ENCODE peak calls at places on chromosomes 1 and 21, in nine cellular contexts. E is neuronal stem cell, M is fibroblast of lung, F is PC-9, K is psoas muscle, D is lung, N is GM23248, Q is HCT116, V is DND-41. R is an unnamed sample.

GRCh38 chr1:230394134-230394533 is 32.0 kb downstream of the PGBD5 start:
- DNase-seq in E (no peak), M (no peak), F (no peak), K (no peak), D (no peak), N (no peak), Q (no peak), V (no peak), R (no peak)

GRCh38 chr21:36825683-36826082 is 126.8 kb downstream of the SIM2 start:
- DNase-seq in E (no peak), M (no peak), F (no peak), K (no peak), D (no peak), N (no peak), Q (no peak), V (no peak), R (no peak)

GRCh38 chr1:93631626-93632365 is 49.8 kb downstream of the BCAR3 start:
- DNase-seq in E (no peak), M (peak; percentile 42), F (peak; percentile 52), K (no peak), D (no peak), N (no peak), Q (no peak), V (no peak), R (no peak)

GRCh38 chr1:25692560-25692959 is 76.0 kb downstream of the MAN1C1 start:
- DNase-seq in E (no peak), M (no peak), F (no peak), K (no peak), D (no peak), N (no peak), Q (no peak), V (peak; percentile 33), R (no peak)

GRCh38 chr1:20376880-20377494 is 86.3 kb downstream of the VWA5B1 start:
- DNase-seq in E (peak; percentile 61), M (peak; percentile 41), F (no peak), K (peak; percentile 61), D (peak; percentile 44), N (peak; percentile 67), Q (peak; percentile 21), V (peak; percentile 49), R (peak; percentile 50)

GRCh38 chr1:157482717-157483116 is 69.6 kb downstream of the FCRL5 start:
- DNase-seq in E (no peak), M (no peak), F (no peak), K (no peak), D (no peak), N (no peak), Q (no peak), V (no peak), R (no peak)

GRCh38 chr1:92503926-92504750 is 17.4 kb upstream of the GFI1 start:
- DNase-seq in E (no peak), M (no peak), F (no peak), K (no peak), D (no peak), N (no peak), Q (no peak), V (peak; percentile 86), R (no peak)

GRCh38 chr1:9410737-9411297 is 118.1 kb downstream of the SPSB1 start:
- DNase-seq in E (no peak), M (peak; percentile 30), F (peak; percentile 39), K (no peak), D (no peak), N (peak; percentile 38), Q (peak; percentile 22), V (peak; percentile 52), R (peak; percentile 46)

GRCh38 chr1:157155658-157156057 is 17.5 kb upstream of the ETV3 start:
- DNase-seq in E (no peak), M (no peak), F (no peak), K (no peak), D (no peak), N (peak; percentile 36), Q (no peak), V (no peak), R (no peak)

GRCh38 chr1:240091614-240092300 is at the start of gene FMN2:
- DNase-seq in E (peak; percentile 67), M (no peak), F (no peak), K (no peak), D (no peak), N (peak; percentile 80), Q (no peak), V (no peak), R (no peak)

GRCh38 chr1:86750530-86750929 is 46.2 kb downstream of the SH3GLB1 start:
- DNase-seq in E (no peak), M (no peak), F (no peak), K (no peak), D (no peak), N (no peak), Q (no peak), V (no peak), R (no peak)

GRCh38 chr1:174623640-174624039 is 175.9 kb downstream of the GPR52 start:
- DNase-seq in E (no peak), M (no peak), F (no peak), K (no peak), D (no peak), N (no peak), Q (no peak), V (no peak), R (no peak)

GRCh38 chr1:159598196-159598595 is 10.6 kb downstream of the APCS start:
- DNase-seq in E (no peak), M (peak; percentile 8), F (peak; percentile 75), K (no peak), D (no peak), N (peak; percentile 80), Q (no peak), V (no peak), R (peak; percentile 93)

GRCh38 chr1:159600894-159601293 is 13.3 kb downstream of the APCS start:
- DNase-seq in E (no peak), M (no peak), F (no peak), K (no peak), D (no peak), N (no peak), Q (no peak), V (no peak), R (peak; percentile 53)

DNA sequence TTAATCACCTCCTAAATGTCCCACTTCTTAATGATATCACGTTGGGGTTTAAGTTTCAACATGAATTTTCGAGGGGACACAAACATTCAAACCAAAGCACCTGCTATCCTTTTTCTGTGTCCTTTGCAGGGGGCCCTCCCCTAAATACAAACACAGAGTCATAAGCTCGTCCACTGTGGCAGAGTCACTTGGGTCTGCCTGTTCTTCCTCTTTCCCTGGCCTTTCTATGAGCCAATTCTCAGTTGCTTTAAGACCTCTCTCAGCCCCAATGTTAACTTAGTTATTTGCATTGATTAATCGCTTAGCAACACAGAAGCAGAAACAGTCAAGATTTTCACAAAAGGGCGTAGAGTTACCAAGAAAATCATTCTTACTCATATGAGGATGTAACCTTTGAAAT is 14.9 kb downstream of the APCS start:
- DNase-seq in E (no peak), M (no peak), F (no peak), K (no peak), D (no peak), N (no peak), Q (no peak), V (no peak), R (no peak)
- H3K4me1 ChIP-seq in E (no peaks in the 10 kb centered on the region), M (no peaks in the 10 kb centered on the region), F (peaks cover 4% of the 10 kb centered on the region), K (no peaks in the 10 kb centered on the region), D (no peaks in the 10 kb centered on the region), N (peaks cover 15% of the 10 kb centered on the region), Q (no peaks in the 10 kb centered on the region), V (no peaks in the 10 kb centered on the region), R (peaks cover 38% of the 10 kb centered on the region)

GRCh38 chr1:28756846-28757245 is 20.1 kb downstream of the YTHDF2 start:
- DNase-seq in E (no peak), M (no peak), F (no peak), K (no peak), D (no peak), N (no peak), Q (no peak), V (no peak), R (no peak)

GRCh38 chr1:28758420-28758819 is 21.7 kb downstream of the YTHDF2 start:
- DNase-seq in E (no peak), M (no peak), F (no peak), K (no peak), D (no peak), N (no peak), Q (no peak), V (no peak), R (no peak)

GRCh38 chr1:28759257-28759656 is 22.5 kb downstream of the YTHDF2 start:
- DNase-seq in E (no peak), M (no peak), F (no peak), K (no peak), D (no peak), N (no peak), Q (no peak), V (no peak), R (no peak)

GRCh38 chr1:28751315-28752056 is 14.7 kb downstream of the YTHDF2 start:
- DNase-seq in E (no peak), M (peak; percentile 39), F (no peak), K (no peak), D (no peak), N (peak; percentile 79), Q (no peak), V (no peak), R (peak; percentile 76)

GRCh38 chr1:28755701-28756100 is 19.0 kb downstream of the YTHDF2 start:
- DNase-seq in E (no peak), M (no peak), F (no peak), K (no peak), D (no peak), N (no peak), Q (no peak), V (no peak), R (no peak)
- H3K4me1 ChIP-seq in E (peaks cover 2% of the 10 kb centered on the region), M (peaks cover 8% of the 10 kb centered on the region), F (peaks cover 8% of the 10 kb centered on the region), K (peaks cover 71% of the 10 kb centered on the region), D (peaks cover 8% of the 10 kb centered on the region), N (peaks cover 37% of the 10 kb centered on the region), Q (peaks cover 9% of the 10 kb centered on the region), V (peaks cover 17% of the 10 kb centered on the region), R (peaks cover 16% of the 10 kb centered on the region)

GRCh38 chr1:183892351-183892793 is 87.5 kb downstream of the RGL1 start:
- DNase-seq in E (no peak), M (peak; percentile 50), F (peak; percentile 97), K (no peak), D (peak; percentile 66), N (no peak), Q (no peak), V (no peak), R (no peak)
- H3K4me1 ChIP-seq in E (no peaks in the 10 kb centered on the region), M (peaks cover 3% of the 10 kb centered on the region), F (peaks cover 45% of the 10 kb centered on the region), K (peaks cover 42% of the 10 kb centered on the region), D (peaks cover 3% of the 10 kb centered on the region), N (no peaks in the 10 kb centered on the region), Q (no peaks in the 10 kb centered on the region), V (peaks cover 25% of the 10 kb centered on the region), R (peaks cover 7% of the 10 kb centered on the region)

GRCh38 chr1:189681252-189681919 is 796.3 kb downstream of the BRINP3 start:
- DNase-seq in E (no peak), M (no peak), F (no peak), K (no peak), D (no peak), N (no peak), Q (no peak), V (no peak), R (no peak)

GRCh38 chr1:189682591-189682990 is 795.1 kb downstream of the BRINP3 start:
- DNase-seq in E (no peak), M (no peak), F (no peak), K (no peak), D (no peak), N (no peak), Q (no peak), V (no peak), R (no peak)

DNA sequence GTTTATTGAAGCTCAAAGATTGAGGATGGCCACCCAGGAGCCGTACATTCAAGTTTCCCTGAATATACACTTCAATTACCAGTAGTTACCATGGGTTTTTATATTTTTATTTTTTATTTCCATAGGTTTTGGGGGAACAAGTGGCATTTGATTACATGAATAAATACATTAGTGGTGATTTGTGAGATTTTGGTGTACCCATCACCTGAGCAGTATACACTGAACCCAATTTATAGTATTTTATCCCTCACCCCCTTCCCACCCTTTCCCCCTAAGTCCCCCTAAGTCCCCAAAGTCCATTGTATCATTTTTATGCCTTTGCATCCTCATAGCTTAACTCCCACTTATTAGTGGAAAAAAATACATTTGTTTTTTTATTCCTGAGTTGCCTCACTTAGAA is 791.4 kb downstream of the BRINP3 start:
- DNase-seq in E (no peak), M (no peak), F (no peak), K (no peak), D (no peak), N (no peak), Q (no peak), V (no peak), R (no peak)
- H3K4me1 ChIP-seq in E (no peaks in the 10 kb centered on the region), M (no peaks in the 10 kb centered on the region), F (no peaks in the 10 kb centered on the region), K (no peaks in the 10 kb centered on the region), D (no peaks in the 10 kb centered on the region), N (no peaks in the 10 kb centered on the region), Q (no peaks in the 10 kb centered on the region), V (no peaks in the 10 kb centered on the region), R (no peaks in the 10 kb centered on the region)

R was measured in SJSA1.